ENCODE peak calls at places on chromosomes 1 and 21, in six cellular contexts. M, J, Q, Z, E and A are unnamed samples.

GRCh38 chr1:183610053-183610452 is 19.8 kb upstream of the NCF2 start:
- DNase-seq in J (no peak), M (no peak), E (no peak), Q (no peak), Z (no peak), A (peak)

GRCh38 chr1:64912191-64912590 is 54.2 kb downstream of the JAK1 start:
- DNase-seq in Q (no peak), Z (no peak), E (no peak), J (no peak), M (no peak), A (no peak)

GRCh38 chr1:97999320-97999719 is 78.5 kb upstream of the DPYD start:
- DNase-seq in M (no peak), Q (no peak), J (peak), E (no peak), Z (no peak), A (no peak)

GRCh38 chr21:45150630-45151265 is 76.4 kb downstream of the ADARB1 start:
- DNase-seq in Q (no peak), J (no peak), M (no peak), Z (no peak), E (no peak), A (no peak)

GRCh38 chr1:37323486-37324377 is 150.6 kb upstream of the ZC3H12A start:
- DNase-seq in Q (peak), E (no peak), J (peak), Z (no peak), M (no peak), A (peak)

GRCh38 chr1:214427871-214428277 is 123.5 kb downstream of the PTPN14 start:
- DNase-seq in J (peak), Z (no peak), Q (peak), E (peak), M (no peak), A (peak)

GRCh38 chr1:17274186-17275170 is 25.6 kb downstream of the PADI3 start:
- DNase-seq in M (peak), Z (no peak), E (no peak), Q (peak), J (peak), A (peak)

GRCh38 chr1:167563579-167564246 is 10.2 kb upstream of the CREG1 start:
- DNase-seq in M (no peak), Z (no peak), J (peak), E (no peak), Q (no peak), A (peak)

GRCh38 chr1:57623039-57623790 is 199.4 kb upstream of the DAB1 start:
- DNase-seq in M (no peak), Q (no peak), J (no peak), E (no peak), Z (no peak), A (peak)

GRCh38 chr1:210822897-210823296 is 311.1 kb downstream of the KCNH1 start:
- DNase-seq in J (no peak), M (no peak), E (no peak), Z (no peak), Q (no peak), A (no peak)

GRCh38 chr1:66336641-66336991 is 197.3 kb upstream of the SGIP1 start:
- DNase-seq in E (no peak), Q (peak), M (no peak), Z (no peak), J (no peak), A (no peak)

GRCh38 chr1:54581621-54582035 is 33.6 kb downstream of the ACOT11 start:
- DNase-seq in E (no peak), Q (no peak), J (peak), Z (peak), M (peak), A (peak)

GRCh38 chr1:16095447-16095846 is 22.0 kb upstream of the FAM131C start:
- DNase-seq in Z (no peak), M (no peak), Q (no peak), J (no peak), E (no peak), A (no peak)

GRCh38 chr1:67789551-67789950 is 43.7 kb downstream of the GNG12 start:
- DNase-seq in E (no peak), J (no peak), Z (no peak), M (no peak), Q (no peak), A (no peak)

GRCh38 chr1:97573560-97573959 is 347.3 kb downstream of the DPYD start:
- DNase-seq in Z (no peak), Q (no peak), J (no peak), E (no peak), M (no peak), A (no peak)

GRCh38 chr1:53069663-53070327 is 7.8 kb downstream of the PODN start:
- DNase-seq in M (no peak), J (no peak), E (no peak), Q (no peak), Z (no peak), A (no peak)

GRCh38 chr1:158249646-158250045 is 4.6 kb upstream of the CD1A start:
- DNase-seq in Z (no peak), M (no peak), J (no peak), E (no peak), Q (no peak), A (no peak)

GRCh38 chr21:39062196-39062900 is 120.9 kb downstream of the PSMG1 start:
- DNase-seq in J (no peak), Q (no peak), Z (no peak), E (no peak), M (no peak), A (no peak)

GRCh38 chr1:66250483-66250882 is 283.5 kb upstream of the SGIP1 start:
- DNase-seq in M (no peak), Q (no peak), J (peak), E (no peak), Z (no peak), A (peak)

GRCh38 chr1:85334962-85335361 is 58.5 kb upstream of the BCL10 start:
- DNase-seq in Q (peak), Z (no peak), M (no peak), J (no peak), E (no peak), A (no peak)

GRCh38 chr1:153774780-153775431 is at the start of gene SLC27A3:
- DNase-seq in Z (no peak), J (peak), M (peak), Q (peak), E (no peak), A (peak)

GRCh38 chr1:153776352-153776751 is 1.1 kb downstream of the SLC27A3 start:
- DNase-seq in Q (no peak), J (no peak), M (no peak), E (no peak), Z (no peak), A (no peak)

GRCh38 chr1:153776971-153777370 is 1.8 kb downstream of the SLC27A3 start:
- DNase-seq in M (no peak), Q (no peak), Z (no peak), E (no peak), J (no peak), A (no peak)

GRCh38 chr1:153774036-153774435 is 1.2 kb upstream of the SLC27A3 start:
- DNase-seq in J (no peak), Z (no peak), E (no peak), M (no peak), Q (no peak), A (no peak)

DNA sequence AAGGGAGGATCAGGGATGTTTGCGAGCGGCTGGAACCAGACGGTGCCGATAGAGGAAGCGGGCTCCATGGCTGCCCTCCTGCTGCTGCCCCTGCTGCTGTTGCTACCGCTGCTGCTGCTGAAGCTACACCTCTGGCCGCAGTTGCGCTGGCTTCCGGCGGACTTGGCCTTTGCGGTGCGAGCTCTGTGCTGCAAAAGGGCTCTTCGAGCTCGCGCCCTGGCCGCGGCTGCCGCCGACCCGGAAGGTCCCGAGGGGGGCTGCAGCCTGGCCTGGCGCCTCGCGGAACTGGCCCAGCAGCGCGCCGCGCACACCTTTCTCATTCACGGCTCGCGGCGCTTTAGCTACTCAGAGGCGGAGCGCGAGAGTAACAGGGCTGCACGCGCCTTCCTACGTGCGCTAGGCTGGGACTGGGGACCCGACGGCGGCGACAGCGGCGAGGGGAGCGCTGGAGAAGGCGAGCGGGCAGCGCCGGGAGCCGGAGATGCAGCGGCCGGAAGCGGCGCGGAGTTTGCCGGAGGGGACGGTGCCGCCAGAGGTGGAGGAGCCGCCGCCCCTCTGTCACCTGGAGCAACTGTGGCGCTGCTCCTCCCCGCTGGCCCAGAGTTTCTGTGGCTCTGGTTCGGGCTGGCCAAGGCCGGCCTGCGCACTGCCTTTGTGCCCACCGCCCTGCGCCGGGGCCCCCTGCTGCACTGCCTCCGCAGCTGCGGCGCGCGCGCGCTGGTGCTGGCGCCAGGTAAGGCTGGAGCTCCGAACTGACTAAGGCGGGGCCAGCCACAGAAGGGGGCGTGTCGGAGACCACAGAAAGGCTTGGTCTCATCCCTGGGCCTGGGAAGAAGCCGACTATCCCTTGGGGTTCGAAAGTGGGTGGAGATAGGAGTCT is 465 bp downstream of the SLC27A3 start:
- DNase-seq in M (no peak), E (peak), J (peak), Q (peak), Z (no peak), A (peak)
- TF ChIP-seq CTCF in M (no peak), E (no peak), J (no peak), Q (no peak), Z (no peak), A (no peak)

GRCh38 chr1:62194651-62195282 is at the start of gene L1TD1:
- DNase-seq in Z (no peak), E (no peak), M (peak), J (no peak), Q (no peak), A (no peak)
- TF ChIP-seq CTCF in Z (no peak), E (no peak), M (no peak), J (no peak), Q (no peak), A (no peak)

GRCh38 chr1:160884579-160884978 is 401 bp downstream of the ITLN1 start:
- DNase-seq in M (no peak), J (peak), E (no peak), Q (peak), Z (no peak), A (no peak)
- TF ChIP-seq CTCF in M (no peak), J (peak), E (peak), Q (peak), Z (no peak), A (no peak)

GRCh38 chr1:248873409-248873992 is 14.6 kb upstream of the ZNF692 start:
- DNase-seq in Q (peak), M (peak), Z (peak), E (peak), J (peak), A (peak)
- TF ChIP-seq CTCF in Q (no peak), M (no peak), Z (no peak), E (no peak), J (no peak), A (no peak)

GRCh38 chr1:192807221-192807967 is 1.4 kb upstream of the RGS2 start:
- DNase-seq in M (peak), Z (no peak), Q (peak), E (no peak), J (peak), A (peak)
- TF ChIP-seq CTCF in M (no peak), Z (peak), Q (no peak), E (no peak), J (no peak), A (peak)

DNA sequence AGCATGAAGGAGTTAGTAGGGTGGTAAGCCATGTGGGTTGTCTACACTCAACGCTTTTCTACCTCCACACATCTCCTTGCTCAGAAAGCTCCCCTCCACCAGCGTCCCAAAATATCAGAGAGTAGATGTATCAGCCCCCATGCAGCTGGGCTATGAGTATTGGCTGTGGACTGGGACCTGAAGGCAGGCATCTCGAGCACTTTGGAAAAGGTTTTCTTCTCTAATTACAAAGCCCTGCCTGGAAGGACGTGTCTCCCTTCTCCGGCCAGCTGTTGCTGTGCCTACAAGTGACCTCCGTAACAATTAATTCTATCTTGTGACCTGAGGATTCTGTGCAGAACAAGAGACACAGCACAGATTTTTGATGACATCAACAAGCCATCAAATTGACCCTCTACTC is 142.0 kb upstream of the RUNX1 start:
- DNase-seq in J (no peak), M (no peak), E (no peak), Z (no peak), Q (no peak), A (no peak)
- TF ChIP-seq CTCF in J (no peak), M (no peak), E (no peak), Z (no peak), Q (no peak), A (no peak)

DNA sequence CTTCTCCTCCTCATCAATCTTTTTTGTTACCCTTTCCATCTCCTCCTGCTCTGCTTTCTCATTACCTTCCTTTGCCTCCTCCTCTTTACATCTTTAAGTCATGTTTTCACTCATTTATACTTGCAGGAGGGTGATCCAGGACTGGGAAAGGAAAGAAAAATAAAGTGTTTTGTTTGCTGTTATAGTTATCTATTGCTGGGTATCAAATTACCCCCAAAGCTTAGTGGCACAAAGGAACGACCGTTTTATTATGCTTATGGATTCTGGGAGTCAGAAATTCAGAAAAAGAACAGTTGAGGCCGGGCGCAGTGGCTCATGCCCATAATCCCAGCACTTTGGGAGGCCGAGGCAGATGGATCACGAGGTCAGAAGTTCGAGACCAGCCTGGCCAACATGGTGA is 12.5 kb upstream of the AGO4 start:
- DNase-seq in M (no peak), E (no peak), J (no peak), Q (no peak), Z (no peak), A (no peak)
- TF ChIP-seq CTCF in M (no peak), E (no peak), J (no peak), Q (no peak), Z (no peak), A (no peak)

GRCh38 chr1:225923692-225924555 is at the start of gene PYCR2:
- DNase-seq in M (peak), E (peak), Q (peak), J (peak), Z (peak), A (peak)
- TF ChIP-seq CTCF in M (no peak), E (no peak), Q (no peak), J (no peak), Z (no peak), A (no peak)

GRCh38 chr1:9711466-9712020 is 60.0 kb downstream of the PIK3CD start:
- DNase-seq in M (no peak), J (no peak), E (no peak), Z (no peak), Q (no peak), A (no peak)
- TF ChIP-seq CTCF in M (no peak), J (no peak), E (no peak), Z (no peak), Q (no peak), A (no peak)

DNA sequence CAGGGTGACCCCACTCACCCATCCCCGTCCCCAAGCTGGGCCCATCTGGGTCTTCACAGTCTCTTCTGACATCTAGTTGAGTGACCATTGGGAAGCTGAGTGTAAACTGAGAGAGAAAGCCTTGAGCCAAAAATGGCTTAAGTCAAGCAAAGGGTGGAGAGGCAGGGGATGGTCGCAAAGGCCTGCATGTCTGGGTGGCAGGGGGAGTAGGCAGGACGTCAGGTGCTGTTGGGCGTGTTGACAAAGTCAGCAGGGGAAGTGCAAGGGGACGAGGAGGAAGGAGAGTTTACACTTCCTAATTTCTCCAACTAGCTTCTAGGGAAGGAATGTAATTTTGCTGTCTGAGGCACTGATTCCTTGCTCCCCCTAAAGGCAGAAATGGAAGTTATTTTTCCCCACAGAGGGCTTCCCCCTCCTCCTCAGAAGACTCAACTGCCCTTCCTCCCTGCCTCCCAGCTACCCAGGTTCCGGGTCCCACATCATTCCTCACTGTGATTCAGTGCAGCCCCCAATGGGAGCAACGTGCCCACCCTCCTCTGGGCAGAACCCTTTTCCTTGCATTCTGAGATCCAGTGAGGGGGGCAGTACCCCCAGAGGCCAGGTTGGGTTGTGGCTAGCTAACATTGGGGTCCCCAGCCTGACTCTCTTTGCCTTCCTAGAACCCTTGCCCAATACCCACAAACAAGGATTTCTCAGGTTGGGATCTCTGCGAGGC is 1.2 kb upstream of the ADORA1 start:
- DNase-seq in Z (no peak), M (no peak), E (no peak), Q (no peak), J (peak), A (peak)
- TF ChIP-seq CTCF in Z (peak), M (no peak), E (no peak), Q (no peak), J (peak), A (peak)